ENCODE peak calls at places on chromosomes 3 and 15, in eight cellular contexts. V is fibroblast of mammary gland; K is CD8-positive, alpha-beta T cell; L is psoas muscle; J is AG10803; N is globus pallidus; E is GM04503; D is activated gamma-delta T cell treated with Interleukin-2 at 50 U/mL for 16 hours. B is an unnamed sample.

GRCh38 chr15:75178171-75178937 is 23.3 kb upstream of the C15orf39 start:
- DNase-seq in N (no peak), D (peak; percentile 22), L (peak; percentile 44), K (no peak), J (no peak), E (no peak), V (peak; percentile 14), B (no peak)

GRCh38 chr3:153180860-153181372 is 18.9 kb downstream of the RAP2B start:
- DNase-seq in K (no peak), N (no peak), D (no peak), L (no peak), V (peak; percentile 17), J (peak; percentile 33), E (no peak), B (no peak)

GRCh38 chr3:139291276-139292051 is 52.4 kb upstream of the MRPS22 start:
- DNase-seq in D (no peak), E (no peak), K (no peak), J (peak; percentile 57), N (no peak), L (no peak), V (no peak), B (no peak)

GRCh38 chr15:74426404-74427281 is 7.1 kb downstream of the SEMA7A start:
- DNase-seq in J (no peak), L (no peak), D (no peak), K (no peak), N (no peak), E (no peak), V (no peak), B (no peak)

GRCh38 chr3:168096210-168096795 is 579 bp upstream of the GOLIM4 start:
- DNase-seq in N (peak; percentile 75), K (no peak), E (peak; percentile 79), D (no peak), J (peak; percentile 92), L (peak; percentile 61), V (peak; percentile 91), B (no peak)

GRCh38 chr15:91522609-91523332 is 330.7 kb upstream of the SLCO3A1 start:
- DNase-seq in E (no peak), J (peak; percentile 74), L (no peak), K (no peak), N (peak; percentile 91), D (no peak), V (peak; percentile 68), B (no peak)

GRCh38 chr3:157151151-157151550 is 8.8 kb downstream of the CCNL1 start:
- DNase-seq in V (no peak), E (no peak), D (no peak), L (no peak), K (no peak), N (no peak), J (peak; percentile 58), B (no peak)

GRCh38 chr3:195744437-195744836 is 23.7 kb downstream of the MUC20 start:
- DNase-seq in D (no peak), J (no peak), K (no peak), N (no peak), E (no peak), L (no peak), V (no peak), B (no peak)

GRCh38 chr3:55491296-55491816 is 4.2 kb upstream of the WNT5A start:
- DNase-seq in V (peak; percentile 93), L (no peak), D (no peak), N (no peak), K (no peak), J (peak; percentile 94), E (peak; percentile 92), B (no peak)

GRCh38 chr15:101124731-101125558 is 126.9 kb downstream of the CHSY1 start:
- DNase-seq in J (peak; percentile 94), D (no peak), V (peak; percentile 96), L (no peak), E (peak; percentile 81), N (no peak), K (no peak), B (no peak)

B was measured in memory B cell.